ENCODE peak calls at places on chromosomes 4 and X, in eight cellular contexts. M is CD4-positive, CD25-positive, alpha-beta regulatory T cell; U is A549; N is AG08395; S is heart left ventricle; W is cerebellar cortex; Q is NCI-H2029 treated with DMSO at 0.1 percent for 48 hours; Y is memory B cell. B is an unnamed sample.

GRCh38 chr4:15893967-15894366 is 44.6 kb downstream of the FGFBP1 start:
- DNase-seq in S (no peak), W (no peak), M (no peak), Q (no peak), Y (no peak), N (peak; percentile 89), U (peak; percentile 82), B (no peak)

GRCh38 chr4:149699642-149700041 is 116.0 kb downstream of the IQCM start:
- DNase-seq in M (no peak), Y (no peak), N (no peak), U (no peak), W (no peak), S (no peak), Q (no peak), B (no peak)

GRCh38 chr4:48779095-48779997 is 733 bp downstream of the FRYL start:
- DNase-seq in Q (no peak), S (peak; percentile 79), N (peak; percentile 45), Y (peak; percentile 62), U (peak; percentile 23), W (peak; percentile 49), M (peak; percentile 75), B (peak; percentile 84)

GRCh38 chrX:3599787-3600465 is 113.5 kb downstream of the PRKX start:
- DNase-seq in U (no peak), N (no peak), Y (no peak), S (no peak), M (no peak), W (no peak), Q (no peak), B (no peak)

GRCh38 chr4:55947912-55948725 is 626 bp upstream of the CEP135 start:
- DNase-seq in U (peak; percentile 18), Q (no peak), M (peak; percentile 69), Y (peak; percentile 56), N (peak; percentile 67), S (no peak), W (no peak), B (no peak)

GRCh38 chrX:35439042-35439639 is 359.0 kb upstream of the MAGEB16 start:
- DNase-seq in Y (no peak), M (no peak), U (no peak), Q (no peak), W (no peak), S (no peak), N (no peak), B (no peak)

GRCh38 chrX:16664626-16665025 is 14.7 kb downstream of the S100G start:
- DNase-seq in Q (no peak), W (no peak), Y (no peak), M (no peak), U (no peak), S (no peak), N (no peak), B (no peak)

GRCh38 chr4:41364871-41365270 is 108.1 kb downstream of the UCHL1 start:
- DNase-seq in Q (no peak), W (no peak), M (no peak), S (no peak), Y (no peak), U (no peak), N (no peak), B (no peak)

GRCh38 chrX:85963736-85964135 is 83.6 kb downstream of the CHM start:
- DNase-seq in S (no peak), W (no peak), M (no peak), Q (no peak), Y (no peak), N (peak; percentile 69), U (peak; percentile 2), B (no peak)

GRCh38 chrX:56764975-56765791 is 36.1 kb downstream of the NBDY start:
- DNase-seq in W (no peak), S (no peak), Q (no peak), M (peak; percentile 49), N (no peak), Y (peak; percentile 9), U (no peak), B (no peak)

GRCh38 chrX:6693051-6693450 is 158.1 kb upstream of the VCX3A start:
- DNase-seq in U (no peak), S (no peak), Y (no peak), W (no peak), Q (no peak), M (no peak), N (no peak), B (no peak)

GRCh38 chr4:69057620-69058409 is 38.5 kb upstream of the UGT2B7 start:
- DNase-seq in Q (no peak), N (no peak), Y (no peak), S (no peak), M (no peak), W (no peak), U (no peak), B (no peak)

GRCh38 chrX:110795645-110796510 is at the start of gene CHRDL1:
- DNase-seq in M (no peak), U (peak; percentile 2), Y (no peak), W (no peak), Q (no peak), S (peak; percentile 23), N (no peak), B (peak; percentile 49)

GRCh38 chr4:5892321-5893012 is 419 bp downstream of the CRMP1 start:
- DNase-seq in U (no peak), Q (no peak), S (no peak), M (no peak), Y (no peak), W (no peak), N (no peak), B (no peak)

GRCh38 chr4:4680243-4680642 is 138.4 kb upstream of the STX18 start:
- DNase-seq in U (no peak), S (no peak), N (no peak), Q (no peak), W (no peak), M (no peak), Y (no peak), B (no peak)

GRCh38 chrX:23911436-23911835 is 3.6 kb downstream of the CXorf58 start:
- DNase-seq in W (no peak), Y (no peak), S (no peak), M (no peak), Q (no peak), N (no peak), U (no peak), B (no peak)

GRCh38 chrX:143873343-143873742 is 10.5 kb upstream of the UBE2NL start:
- DNase-seq in Q (no peak), W (no peak), M (no peak), N (no peak), Y (no peak), U (no peak), S (no peak), B (no peak)

GRCh38 chrX:66634272-66634671 is 4.6 kb downstream of the EDA2R start:
- DNase-seq in N (no peak), W (no peak), M (no peak), S (no peak), U (no peak), Q (no peak), Y (no peak), B (no peak)

GRCh38 chrX:20363003-20363674 is 96.4 kb upstream of the RPS6KA3 start:
- DNase-seq in S (peak; percentile 32), W (no peak), M (no peak), Y (no peak), N (no peak), Q (no peak), U (no peak), B (no peak)

GRCh38 chr4:140158234-140159030 is 4.4 kb upstream of the MAML3 start:
- DNase-seq in M (no peak), Q (peak; percentile 95), Y (no peak), N (no peak), W (peak; percentile 59), U (no peak), S (no peak), B (no peak)

GRCh38 chrX:40108959-40109287 is 11.2 kb upstream of the BCOR start:
- DNase-seq in S (peak; percentile 86), Y (no peak), N (peak; percentile 81), M (no peak), W (no peak), Q (no peak), U (peak; percentile 62), B (peak; percentile 85)

GRCh38 chr4:46123872-46124755 is at the start of gene GABRG1:
- DNase-seq in N (no peak), S (no peak), Y (no peak), M (no peak), W (peak; percentile 13), U (no peak), Q (no peak), B (no peak)

GRCh38 chrX:148601034-148601433 is 100.6 kb downstream of the AFF2 start:
- DNase-seq in N (peak; percentile 35), Y (no peak), M (no peak), W (no peak), U (no peak), Q (no peak), S (no peak), B (no peak)

GRCh38 chr4:183441276-183441675 is 3.2 kb upstream of the CDKN2AIP start:
- DNase-seq in Q (no peak), M (no peak), W (no peak), U (no peak), S (no peak), Y (no peak), N (no peak), B (no peak)

GRCh38 chr4:165864228-165864627 is 8.8 kb upstream of the TLL1 start:
- DNase-seq in N (no peak), Q (no peak), S (no peak), M (no peak), W (no peak), U (no peak), Y (no peak), B (no peak)

GRCh38 chr4:6917445-6918241 is 8.0 kb downstream of the TBC1D14 start:
- DNase-seq in U (peak; percentile 35), Y (peak; percentile 63), S (peak; percentile 73), N (no peak), M (no peak), W (no peak), Q (peak; percentile 93), B (peak; percentile 85)

GRCh38 chr4:162497564-162498167 is 333.9 kb upstream of the FSTL5 start:
- DNase-seq in Y (peak; percentile 37), S (no peak), Q (peak; percentile 7), N (peak; percentile 27), U (peak; percentile 5), M (peak; percentile 24), W (peak; percentile 51), B (no peak)

B was measured in Right ventricle myocardium superior.